ENCODE peak calls at places on chromosomes 1 and 21, in four cellular contexts. U, P, R and K are unnamed samples.

GRCh38 chr1:221759436-221759835 is 17.5 kb upstream of the DUSP10 start:
- DNase-seq in U (no peak), P (no peak), R (no peak), K (no peak)

GRCh38 chr1:234208351-234208750 is 164.9 kb upstream of the COA6 start:
- DNase-seq in U (no peak), P (no peak), R (no peak), K (no peak)

GRCh38 chr1:168281603-168282002 is 926 bp downstream of the TBX19 start:
- DNase-seq in U (no peak), P (no peak), R (no peak), K (no peak)

GRCh38 chr1:96538001-96538649 is 183.5 kb upstream of the PTBP2 start:
- DNase-seq in U (no peak), P (peak), R (no peak), K (no peak)

GRCh38 chr1:187157115-187157514 is 328.4 kb downstream of the PLA2G4A start:
- DNase-seq in U (no peak), P (no peak), R (no peak), K (no peak)

GRCh38 chr1:39795651-39796050 is 7.0 kb upstream of the BMP8B start:
- DNase-seq in U (no peak), P (no peak), R (peak), K (no peak)

GRCh38 chr21:42279341-42279871 is 35.8 kb downstream of the TFF3 start:
- DNase-seq in U (no peak), P (no peak), R (no peak), K (no peak)

GRCh38 chr1:3305156-3305555 is 149.3 kb upstream of the ARHGEF16 start:
- DNase-seq in U (no peak), P (no peak), R (no peak), K (no peak)

GRCh38 chr1:205442051-205442721 is 13.7 kb downstream of the BLACAT1 start:
- DNase-seq in U (no peak), P (peak), R (peak), K (no peak)

GRCh38 chr1:63917571-63918394 is 144.0 kb downstream of the ROR1 start:
- DNase-seq in U (no peak), P (no peak), R (no peak), K (no peak)

GRCh38 chr1:13517193-13517812 is 3.5 kb upstream of the LRRC38 start:
- DNase-seq in U (no peak), P (no peak), R (no peak), K (no peak)

GRCh38 chr21:45253180-45253579 is 34.5 kb downstream of the POFUT2 start:
- DNase-seq in U (no peak), P (no peak), R (no peak), K (no peak)

GRCh38 chr1:219580019-219580676 is 32.8 kb downstream of the ZC3H11B start:
- DNase-seq in U (no peak), P (no peak), R (no peak), K (no peak)

GRCh38 chr1:88800382-88801051 is 90.8 kb downstream of the GTF2B start:
- DNase-seq in U (no peak), P (no peak), R (no peak), K (no peak)

GRCh38 chr1:6848816-6849215 is 63.6 kb downstream of the CAMTA1 start:
- DNase-seq in U (no peak), P (no peak), R (no peak), K (no peak)

GRCh38 chr1:14733053-14733778 is 134.7 kb downstream of the KAZN start:
- DNase-seq in U (no peak), P (no peak), R (peak), K (no peak)

GRCh38 chr1:89884718-89885596 is 64.1 kb downstream of the LRRC8D start:
- DNase-seq in U (no peak), P (no peak), R (no peak), K (no peak)

GRCh38 chr1:228487336-228488106 is at the start of gene RNF187:
- DNase-seq in U (no peak), P (no peak), R (peak), K (peak)

GRCh38 chr1:107750364-107750959 is 214.5 kb downstream of the VAV3 start:
- DNase-seq in U (no peak), P (peak), R (peak), K (peak)

GRCh38 chr1:115469703-115470476 is 131.8 kb upstream of the NGF start:
- DNase-seq in U (no peak), P (peak), R (peak), K (peak)

GRCh38 chr1:27773732-27774445 is 870 bp downstream of the STX12 start:
- DNase-seq in U (no peak), P (no peak), R (no peak), K (no peak)

GRCh38 chr1:20080441-20081330 is 10.7 kb downstream of the PLA2G5 start:
- DNase-seq in U (no peak), P (no peak), R (no peak), K (no peak)

GRCh38 chr21:41477641-41478318 is 30.2 kb downstream of the TMPRSS2 start:
- DNase-seq in U (no peak), P (peak), R (no peak), K (no peak)

GRCh38 chr1:165330483-165330882 is 26.0 kb downstream of the LMX1A start:
- DNase-seq in U (no peak), P (no peak), R (no peak), K (no peak)

GRCh38 chr1:223429821-223430220 is 36.6 kb downstream of the CCDC185 start:
- DNase-seq in U (no peak), P (no peak), R (no peak), K (no peak)

GRCh38 chr1:3695326-3696217 is 43.3 kb downstream of the TP73 start:
- DNase-seq in U (peak), P (no peak), R (peak), K (no peak)

GRCh38 chr1:6093611-6094010 is 47.9 kb downstream of the KCNAB2 start:
- DNase-seq in U (no peak), P (no peak), R (peak), K (no peak)

GRCh38 chr21:26167593-26167992 is 3.0 kb downstream of the APP start:
- DNase-seq in U (no peak), P (peak), R (no peak), K (no peak)

GRCh38 chr1:31779687-31780086 is 15.5 kb upstream of the ADGRB2 start:
- DNase-seq in U (no peak), P (no peak), R (no peak), K (no peak)

GRCh38 chr21:45541221-45542039 is 810 bp downstream of the SLC19A1 start:
- DNase-seq in U (no peak), P (no peak), R (peak), K (no peak)

GRCh38 chr1:214833357-214833756 is 230.4 kb downstream of the CENPF start:
- DNase-seq in U (no peak), P (no peak), R (no peak), K (no peak)

GRCh38 chr1:88001460-88001859 is 672.8 kb downstream of the LMO4 start:
- DNase-seq in U (no peak), P (no peak), R (no peak), K (no peak)

GRCh38 chr1:151993084-151993733 is 450 bp downstream of the S100A10 start:
- DNase-seq in U (no peak), P (no peak), R (peak), K (no peak)

GRCh38 chr1:115423776-115424175 is 85.7 kb upstream of the NGF start:
- DNase-seq in U (no peak), P (no peak), R (no peak), K (no peak)